ENCODE peak calls at places on chromosomes 16 and 17, in ten cellular contexts. W is upper lobe of right lung, N is gastrocnemius medialis, Q is cardiac fibroblast, I is AG10803, S is mammary epithelial cell, V is neural progenitor cell, F is AG09319, C is spleen, Y is Calu3. G is an unnamed sample.

GRCh38 chr17:74181341-74181740 is 22.1 kb upstream of the RPL38 start:
- DNase-seq in W (no peak), N (no peak), Q (no peak), I (no peak), S (no peak), V (no peak), F (no peak), C (peak), Y (no peak), G (peak)

GRCh38 chr17:67528751-67529436 is 151.8 kb downstream of the PITPNC1 start:
- DNase-seq in W (peak), N (peak), Q (peak), I (peak), S (no peak), V (peak), F (peak), C (peak), Y (peak), G (peak)

GRCh38 chr17:4715071-4715749 is 4.8 kb downstream of the ARRB2 start:
- DNase-seq in W (no peak), N (no peak), Q (no peak), I (no peak), S (no peak), V (no peak), F (no peak), C (peak), Y (no peak), G (no peak)

GRCh38 chr16:1647904-1648303 is 30.2 kb upstream of the JPT2 start:
- DNase-seq in W (no peak), N (no peak), Q (no peak), I (no peak), S (no peak), V (no peak), F (no peak), C (no peak), Y (no peak), G (no peak)

GRCh38 chr16:46896314-46896968 is 12.3 kb downstream of the GPT2 start:
- DNase-seq in W (no peak), N (no peak), Q (peak), I (no peak), S (no peak), V (no peak), F (no peak), C (peak), Y (no peak), G (no peak)

GRCh38 chr17:48194097-48194550 is 86.6 kb downstream of the SNX11 start:
- DNase-seq in W (no peak), N (no peak), Q (no peak), I (peak), S (peak), V (no peak), F (no peak), C (no peak), Y (no peak), G (no peak)

GRCh38 chr17:81003711-81004335 is 12.2 kb downstream of the CHMP6 start:
- DNase-seq in W (peak), N (no peak), Q (no peak), I (no peak), S (no peak), V (peak), F (no peak), C (no peak), Y (no peak), G (no peak)

GRCh38 chr16:3467920-3468319 is 24.4 kb downstream of the NAA60 start:
- DNase-seq in W (no peak), N (no peak), Q (no peak), I (peak), S (peak), V (no peak), F (no peak), C (no peak), Y (no peak), G (no peak)

GRCh38 chr17:55332296-55333041 is 67.7 kb downstream of the HLF start:
- DNase-seq in W (peak), N (no peak), Q (no peak), I (no peak), S (no peak), V (no peak), F (no peak), C (no peak), Y (peak), G (no peak)

GRCh38 chr17:56230660-56231059 is 77.4 kb downstream of the ANKFN1 start:
- DNase-seq in W (no peak), N (peak), Q (peak), I (peak), S (no peak), V (no peak), F (peak), C (no peak), Y (no peak), G (no peak)

GRCh38 chr17:8210761-8211458 is 535 bp upstream of the AURKB start:
- DNase-seq in W (no peak), N (no peak), Q (peak), I (no peak), S (no peak), V (no peak), F (no peak), C (no peak), Y (no peak), G (no peak)

GRCh38 chr17:71163121-71163812 is 957.6 kb upstream of the SOX9 start:
- DNase-seq in W (no peak), N (no peak), Q (peak), I (no peak), S (no peak), V (no peak), F (no peak), C (no peak), Y (peak), G (no peak)

GRCh38 chr17:38844261-38844757 is 9.2 kb downstream of the RPL23 start:
- DNase-seq in W (no peak), N (peak), Q (peak), I (peak), S (no peak), V (no peak), F (no peak), C (no peak), Y (peak), G (no peak)

GRCh38 chr17:67378444-67379250 is 1.6 kb downstream of the PITPNC1 start:
- DNase-seq in W (peak), N (peak), Q (peak), I (peak), S (peak), V (peak), F (no peak), C (peak), Y (peak), G (no peak)

GRCh38 chr17:73156166-73156840 is 8.5 kb upstream of the SSTR2 start:
- DNase-seq in W (peak), N (peak), Q (peak), I (peak), S (peak), V (peak), F (peak), C (peak), Y (peak), G (no peak)

GRCh38 chr17:38672788-38673713 is 1.7 kb downstream of the EPOP start:
- DNase-seq in W (no peak), N (no peak), Q (no peak), I (no peak), S (no peak), V (peak), F (no peak), C (peak), Y (no peak), G (no peak)

GRCh38 chr17:15740570-15741120 is 8.6 kb downstream of the TBC1D26 start:
- DNase-seq in W (no peak), N (no peak), Q (no peak), I (no peak), S (no peak), V (no peak), F (no peak), C (no peak), Y (no peak), G (no peak)

GRCh38 chr16:35753559-35754390 is 2294.4 kb downstream of the TP53TG3F start:
- DNase-seq in W (no peak), N (no peak), Q (no peak), I (no peak), S (no peak), V (no peak), F (no peak), C (peak), Y (no peak), G (no peak)

GRCh38 chr17:59754547-59754946 is 47.1 kb downstream of the VMP1 start:
- DNase-seq in W (no peak), N (no peak), Q (peak), I (peak), S (peak), V (no peak), F (peak), C (no peak), Y (peak), G (no peak)

GRCh38 chr17:7858487-7858832 is 657 bp downstream of the CYB5D1 start:
- DNase-seq in W (peak), N (peak), Q (peak), I (peak), S (no peak), V (peak), F (no peak), C (peak), Y (peak), G (no peak)

GRCh38 chr17:19331134-19331533 is 31.4 kb downstream of the B9D1 start:
- DNase-seq in W (no peak), N (no peak), Q (peak), I (peak), S (no peak), V (no peak), F (no peak), C (no peak), Y (no peak), G (no peak)

GRCh38 chr16:82263456-82264159 is 93.6 kb upstream of the MPHOSPH6 start:
- DNase-seq in W (no peak), N (peak), Q (peak), I (peak), S (peak), V (peak), F (peak), C (no peak), Y (peak), G (no peak)

GRCh38 chr17:8647202-8647601 is 16.7 kb upstream of the MYH10 start:
- DNase-seq in W (no peak), N (no peak), Q (no peak), I (no peak), S (no peak), V (no peak), F (no peak), C (no peak), Y (no peak), G (no peak)

GRCh38 chr16:4661661-4662060 is 31.7 kb upstream of the NUDT16L1 start:
- DNase-seq in W (peak), N (no peak), Q (no peak), I (peak), S (peak), V (no peak), F (no peak), C (no peak), Y (no peak), G (no peak)

GRCh38 chr16:56401482-56401881 is 23.9 kb downstream of the AMFR start:
- DNase-seq in W (no peak), N (peak), Q (no peak), I (no peak), S (peak), V (peak), F (no peak), C (no peak), Y (peak), G (no peak)
- TF ChIP-seq CTCF in W (peak), N (peak), Q (peak), I (peak), S (peak), V (peak), F (no peak), C (no peak), Y (peak), G (peak)

GRCh38 chr17:28366605-28367004 is 1.6 kb upstream of the SEBOX start:
- DNase-seq in W (no peak), N (no peak), Q (no peak), I (no peak), S (no peak), V (no peak), F (no peak), C (no peak), Y (no peak), G (peak)
- TF ChIP-seq CTCF in W (peak), N (no peak), Q (no peak), I (no peak), S (peak), V (no peak), F (no peak), C (no peak), Y (no peak), G (peak)

DNA sequence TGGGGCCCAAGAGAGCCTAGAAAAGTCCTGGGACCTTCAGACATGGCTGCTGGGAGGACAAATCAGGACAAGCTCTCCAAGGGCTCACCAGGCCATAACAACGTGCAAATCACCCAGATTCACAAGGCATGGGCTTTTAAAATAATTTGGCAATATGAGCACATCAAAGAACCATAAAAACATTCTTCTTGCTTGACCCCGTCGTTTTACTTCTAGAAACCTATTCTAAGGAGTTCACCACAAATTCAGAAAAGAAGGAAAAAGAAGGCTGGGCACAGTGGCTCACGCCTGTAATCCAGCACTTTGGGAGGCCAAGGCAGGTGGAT is 12.1 kb upstream of the MT3 start:
- DNase-seq in W (no peak), N (no peak), Q (no peak), I (no peak), S (no peak), V (no peak), F (no peak), C (no peak), Y (no peak), G (no peak)
- TF ChIP-seq CTCF in W (no peak), N (peak), Q (no peak), I (no peak), S (no peak), V (no peak), F (no peak), C (no peak), Y (no peak), G (no peak)

DNA sequence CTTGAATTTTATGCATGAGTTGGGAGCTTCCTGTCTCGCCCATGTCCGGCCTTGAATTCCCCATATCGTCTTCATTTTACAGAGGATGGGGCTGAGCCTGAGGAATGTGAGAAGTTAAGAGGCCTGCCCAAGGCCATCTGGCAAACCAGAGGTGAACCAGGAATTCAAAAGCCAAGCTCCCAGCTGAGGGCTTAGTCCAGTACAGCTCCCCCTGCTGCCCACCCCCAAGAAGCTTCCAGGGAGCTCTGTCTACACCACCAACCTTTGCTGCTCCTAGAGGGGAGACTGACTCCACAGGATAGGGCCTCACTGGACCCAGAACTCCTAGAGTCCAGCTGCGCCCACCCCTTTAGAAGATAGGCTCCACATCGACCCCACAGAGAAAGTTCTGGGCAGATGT is 20.7 kb upstream of the C16orf78 start:
- DNase-seq in W (no peak), N (no peak), Q (peak), I (peak), S (no peak), V (peak), F (no peak), C (no peak), Y (peak), G (no peak)
- TF ChIP-seq CTCF in W (no peak), N (no peak), Q (peak), I (peak), S (no peak), V (peak), F (peak), C (no peak), Y (no peak), G (peak)

DNA sequence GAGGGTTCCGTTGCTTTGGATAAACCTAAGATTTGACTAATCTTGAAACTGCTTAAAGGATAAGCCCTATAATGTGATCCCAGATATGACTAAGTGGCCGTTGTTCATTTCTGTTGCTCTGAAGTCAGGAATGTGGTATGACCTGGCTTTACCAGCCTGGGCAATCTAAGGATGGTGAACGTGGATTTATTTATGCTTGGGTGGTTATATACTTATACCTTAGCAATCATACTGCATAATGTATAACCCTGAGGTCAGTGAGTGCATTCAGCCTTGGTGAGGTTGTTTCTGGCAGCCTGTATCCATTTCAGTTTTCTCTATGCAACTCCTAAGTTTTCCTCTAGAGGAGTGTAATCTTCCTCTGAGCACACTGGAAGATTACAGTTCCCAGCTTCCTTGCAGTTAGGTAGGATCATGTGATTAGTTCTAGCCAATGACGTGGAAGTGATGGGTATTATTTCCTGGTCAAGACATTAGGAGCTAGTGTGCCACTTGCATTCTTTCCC is 41.9 kb downstream of the FTO start:
- DNase-seq in W (no peak), N (no peak), Q (peak), I (peak), S (peak), V (no peak), F (no peak), C (no peak), Y (peak), G (no peak)
- TF ChIP-seq CTCF in W (no peak), N (no peak), Q (peak), I (peak), S (peak), V (no peak), F (peak), C (no peak), Y (no peak), G (peak)

DNA sequence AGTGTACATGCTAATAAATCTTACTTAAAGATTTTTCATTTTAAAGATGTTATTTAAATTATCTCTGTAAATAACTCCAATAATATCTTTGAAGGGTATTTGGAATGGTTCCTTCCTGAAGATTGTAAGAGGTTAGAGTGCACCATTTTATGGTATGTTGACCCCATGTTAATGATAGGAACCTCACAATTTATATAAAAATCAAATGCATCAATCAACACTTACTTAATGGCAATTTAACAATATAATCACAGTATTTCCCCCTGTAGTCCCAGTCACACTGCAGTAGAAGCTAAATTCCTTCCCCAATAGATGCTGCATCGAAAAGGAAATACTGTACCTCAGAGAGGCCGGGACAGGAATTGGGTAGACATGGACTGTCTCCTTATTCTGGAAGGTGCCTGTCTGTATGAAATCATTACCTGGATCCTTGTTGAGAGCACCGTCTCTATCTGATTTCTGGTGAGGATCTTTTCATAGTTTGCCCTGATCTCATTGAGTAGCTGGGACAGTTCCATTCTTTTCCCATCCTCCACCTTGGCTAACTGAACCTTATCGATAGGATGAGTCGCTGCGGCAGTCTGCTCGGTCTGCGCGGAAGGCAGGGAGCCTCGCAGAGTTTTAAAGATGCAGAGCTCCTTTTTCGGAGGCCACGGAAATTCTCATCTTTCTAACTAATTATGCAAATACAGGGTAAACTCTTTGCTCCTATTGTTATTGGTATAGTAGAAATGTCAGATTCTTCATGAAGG is at the start of gene KRT222:
- DNase-seq in W (no peak), N (no peak), Q (no peak), I (no peak), S (no peak), V (peak), F (no peak), C (no peak), Y (no peak), G (no peak)
- TF ChIP-seq CTCF in W (no peak), N (no peak), Q (no peak), I (no peak), S (no peak), V (no peak), F (no peak), C (no peak), Y (no peak), G (no peak)

GRCh38 chr16:17460890-17461289 is 9.9 kb downstream of the XYLT1 start:
- DNase-seq in W (no peak), N (no peak), Q (no peak), I (peak), S (no peak), V (no peak), F (no peak), C (peak), Y (no peak), G (no peak)

GRCh38 chr16:17463335-17463734 is 7.4 kb downstream of the XYLT1 start:
- DNase-seq in W (no peak), N (no peak), Q (no peak), I (no peak), S (no peak), V (no peak), F (no peak), C (no peak), Y (no peak), G (no peak)

GRCh38 chr16:17459903-17460521 is 10.7 kb downstream of the XYLT1 start:
- DNase-seq in W (no peak), N (no peak), Q (no peak), I (no peak), S (no peak), V (no peak), F (no peak), C (peak), Y (no peak), G (no peak)

GRCh38 chr16:17465460-17465859 is 5.3 kb downstream of the XYLT1 start:
- DNase-seq in W (no peak), N (no peak), Q (no peak), I (no peak), S (no peak), V (no peak), F (no peak), C (no peak), Y (no peak), G (no peak)

DNA sequence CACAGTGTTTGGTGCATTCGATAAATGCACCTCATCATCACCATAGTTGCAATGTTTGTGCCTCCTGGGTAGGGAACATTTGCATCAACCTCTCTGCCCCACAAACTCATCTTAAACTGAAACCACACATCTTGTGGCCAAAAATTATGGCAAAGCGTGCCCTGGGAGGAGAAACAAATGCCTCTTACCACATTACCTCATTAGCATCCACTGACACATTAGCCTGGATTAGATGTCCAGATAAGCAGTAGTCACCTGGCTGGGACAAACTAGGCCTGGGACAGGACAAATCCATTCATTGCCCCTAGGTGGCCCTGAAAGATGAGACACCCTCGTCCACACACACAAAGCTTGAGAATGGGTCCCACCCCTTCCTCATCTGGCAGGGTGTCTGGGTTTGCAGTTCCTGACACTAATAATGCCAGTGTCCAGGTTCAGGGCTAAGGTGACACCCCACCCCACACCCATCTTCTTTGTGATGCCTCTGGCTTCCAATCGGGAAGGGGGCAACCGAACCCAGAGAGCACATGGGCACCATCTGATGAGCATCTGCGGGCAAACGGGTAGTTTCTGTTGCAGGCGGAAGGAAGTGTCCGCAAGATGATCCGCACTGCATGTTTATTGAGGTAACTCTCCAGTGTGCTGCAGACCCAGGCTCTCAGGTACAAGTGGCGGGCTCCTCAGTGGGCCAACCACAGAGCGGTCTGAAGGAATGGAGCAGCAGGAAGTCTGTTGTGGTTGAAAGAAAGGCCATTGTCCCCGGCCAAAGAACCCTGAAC is 8.6 kb downstream of the XYLT1 start:
- DNase-seq in W (no peak), N (no peak), Q (no peak), I (no peak), S (no peak), V (peak), F (no peak), C (peak), Y (no peak), G (no peak)
- TF ChIP-seq CTCF in W (no peak), N (no peak), Q (no peak), I (no peak), S (no peak), V (peak), F (no peak), C (no peak), Y (no peak), G (no peak)